ENCODE peak calls at places on chromosomes 3 and 15, in eight cellular contexts. K is left ventricle myocardium inferior, P is aorta, D is tibial nerve, U is Caco-2, E is cardiac muscle cell, W is heart right ventricle, N is GM23248. I is an unnamed sample. For H3K4me1, the result is how much of the 10 kb centered on the place peaks cover.

GRCh38 chr3:125110016-125110875 is 54.4 kb upstream of the HEG1 start:
- DNase-seq in K (no peak), P (no peak), D (no peak), U (no peak), E (no peak), W (no peak), N (peak), I (no peak)

GRCh38 chr15:94027571-94027970 is 203.8 kb upstream of the MCTP2 start:
- DNase-seq in K (no peak), P (no peak), D (no peak), U (no peak), E (no peak), W (no peak), N (no peak), I (no peak)

GRCh38 chr3:187310954-187311470 is 19.5 kb upstream of the MASP1 start:
- DNase-seq in K (no peak), P (no peak), D (no peak), U (no peak), E (no peak), W (no peak), N (peak), I (no peak)

GRCh38 chr3:67853520-67853919 is 199.1 kb upstream of the SUCLG2 start:
- DNase-seq in K (no peak), P (no peak), D (no peak), U (no peak), E (no peak), W (no peak), N (no peak), I (no peak)

GRCh38 chr3:189563841-189564563 is 67.2 kb upstream of the TP63 start:
- DNase-seq in K (no peak), P (no peak), D (no peak), U (no peak), E (no peak), W (no peak), N (peak), I (no peak)

GRCh38 chr3:122112754-122113153 is 57.6 kb downstream of the CD86 start:
- DNase-seq in K (no peak), P (no peak), D (no peak), U (no peak), E (no peak), W (no peak), N (no peak), I (no peak)

GRCh38 chr15:45747426-45747825 is 112.6 kb downstream of the SQOR start:
- DNase-seq in K (no peak), P (no peak), D (no peak), U (no peak), E (no peak), W (no peak), N (no peak), I (no peak)

GRCh38 chr15:59491062-59491461 is 53.1 kb downstream of the FAM81A start:
- DNase-seq in K (no peak), P (no peak), D (no peak), U (no peak), E (peak), W (no peak), N (no peak), I (no peak)

GRCh38 chr15:52050416-52050815 is 31.4 kb downstream of the MAPK6 start:
- DNase-seq in K (no peak), P (no peak), D (no peak), U (no peak), E (no peak), W (no peak), N (peak), I (no peak)

GRCh38 chr15:32840481-32841245 is 122.9 kb downstream of the GREM1 start:
- DNase-seq in K (no peak), P (no peak), D (no peak), U (no peak), E (no peak), W (no peak), N (peak), I (no peak)

GRCh38 chr15:25799906-25800700 is 63.0 kb downstream of the ATP10A start:
- DNase-seq in K (no peak), P (peak), D (no peak), U (no peak), E (no peak), W (no peak), N (no peak), I (peak)

GRCh38 chr3:56787784-56788256 is 13.9 kb downstream of the ARHGEF3 start:
- DNase-seq in K (no peak), P (no peak), D (no peak), U (no peak), E (no peak), W (no peak), N (no peak), I (no peak)

GRCh38 chr3:43774799-43775198 is 84.1 kb downstream of the ABHD5 start:
- DNase-seq in K (no peak), P (no peak), D (no peak), U (no peak), E (no peak), W (no peak), N (no peak), I (no peak)

GRCh38 chr3:43286886-43287301 is 554 bp downstream of the SNRK start:
- DNase-seq in K (no peak), P (no peak), D (no peak), U (no peak), E (peak), W (no peak), N (peak), I (no peak)

GRCh38 chr3:182393830-182394367 is 399.4 kb upstream of the ATP11B start:
- DNase-seq in K (no peak), P (no peak), D (no peak), U (no peak), E (no peak), W (no peak), N (no peak), I (no peak)

GRCh38 chr3:143084856-143085731 is 34.5 kb upstream of the CHST2 start:
- DNase-seq in K (no peak), P (no peak), D (no peak), U (no peak), E (no peak), W (no peak), N (peak), I (peak)

GRCh38 chr3:98012974-98013373 is 22.1 kb downstream of the GABRR3 start:
- DNase-seq in K (no peak), P (no peak), D (no peak), U (no peak), E (no peak), W (no peak), N (peak), I (no peak)

DNA sequence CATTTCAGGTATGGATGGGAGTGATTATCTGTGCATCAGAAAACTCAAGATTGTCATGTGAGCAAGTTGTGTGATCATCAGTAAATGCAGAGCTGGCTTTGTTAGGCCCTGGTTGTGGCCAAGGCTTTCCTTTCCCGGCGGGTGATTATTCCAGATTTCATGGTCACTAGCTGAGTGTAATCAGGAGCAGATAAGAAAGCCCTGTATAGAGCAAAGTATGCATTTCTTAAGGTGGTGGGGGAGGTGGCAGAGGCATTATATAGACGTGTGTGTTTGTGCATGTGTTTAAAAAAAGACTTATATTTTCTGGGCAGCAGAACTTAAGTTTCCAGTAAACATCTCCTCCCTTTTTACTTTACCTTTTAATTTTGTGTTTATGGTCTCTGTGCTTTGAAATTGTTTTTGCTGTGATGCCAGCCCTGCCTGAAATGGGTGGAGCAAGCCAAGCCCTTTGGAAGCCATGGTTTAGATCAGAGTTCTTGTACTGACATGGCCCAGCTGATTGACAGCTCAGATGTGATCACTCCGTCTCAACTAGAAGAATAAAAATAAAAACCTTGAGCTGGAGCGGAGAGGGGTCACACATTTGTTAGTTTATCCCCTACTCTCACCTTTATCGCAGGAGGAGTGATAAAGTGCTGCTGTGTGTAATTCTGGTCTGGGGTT is 22.2 kb downstream of the SMAD3 start:
- DNase-seq in K (no peak), P (peak), D (no peak), U (no peak), E (no peak), W (no peak), N (no peak), I (no peak)
- H3K4me1 ChIP-seq in K (half or more), P (under half), D (half or more), U (under half), E (half or more), W (half or more), N (half or more), I (under half)

GRCh38 chr3:17133637-17134545 is 249.1 kb downstream of the PLCL2 start:
- DNase-seq in K (no peak), P (no peak), D (peak), U (no peak), E (no peak), W (no peak), N (no peak), I (no peak)
- H3K4me1 ChIP-seq in K (under half), P (under half), D (under half), U (under half), E (under half), W (under half), N (under half), I (under half)

DNA sequence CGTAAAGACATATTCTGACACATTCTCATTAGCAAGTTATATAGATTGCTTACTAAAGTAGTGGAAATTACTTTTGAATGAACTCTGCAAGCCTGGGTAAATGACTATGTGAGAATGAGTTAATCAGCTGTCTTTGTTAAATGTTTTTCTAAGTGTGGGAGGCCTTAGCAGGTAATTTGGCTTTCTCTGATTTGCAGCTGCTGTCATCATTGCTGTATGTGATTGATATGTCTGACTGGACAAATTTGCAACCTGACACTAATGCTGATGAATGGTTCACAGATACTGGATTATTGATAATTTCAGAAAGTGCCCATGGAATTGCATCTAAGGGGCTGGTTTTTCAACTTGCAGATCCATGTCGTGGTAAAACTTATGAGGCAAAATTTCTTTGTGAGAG is 372.2 kb upstream of the SGO1 start:
- DNase-seq in K (no peak), P (no peak), D (no peak), U (no peak), E (no peak), W (no peak), N (no peak), I (no peak)
- H3K4me1 ChIP-seq in K (under half), P (under half), D (under half), U (under half), E (under half), W (under half), N (under half), I (under half)

GRCh38 chr3:104547040-104547439 is 819.7 kb upstream of the ALCAM start:
- DNase-seq in K (no peak), P (no peak), D (no peak), U (no peak), E (no peak), W (no peak), N (no peak), I (no peak)

GRCh38 chr3:104549099-104549714 is 817.5 kb upstream of the ALCAM start:
- DNase-seq in K (no peak), P (no peak), D (no peak), U (no peak), E (no peak), W (no peak), N (no peak), I (no peak)

GRCh38 chr3:104548401-104548800 is 818.3 kb upstream of the ALCAM start:
- DNase-seq in K (no peak), P (no peak), D (no peak), U (no peak), E (no peak), W (no peak), N (no peak), I (no peak)

DNA sequence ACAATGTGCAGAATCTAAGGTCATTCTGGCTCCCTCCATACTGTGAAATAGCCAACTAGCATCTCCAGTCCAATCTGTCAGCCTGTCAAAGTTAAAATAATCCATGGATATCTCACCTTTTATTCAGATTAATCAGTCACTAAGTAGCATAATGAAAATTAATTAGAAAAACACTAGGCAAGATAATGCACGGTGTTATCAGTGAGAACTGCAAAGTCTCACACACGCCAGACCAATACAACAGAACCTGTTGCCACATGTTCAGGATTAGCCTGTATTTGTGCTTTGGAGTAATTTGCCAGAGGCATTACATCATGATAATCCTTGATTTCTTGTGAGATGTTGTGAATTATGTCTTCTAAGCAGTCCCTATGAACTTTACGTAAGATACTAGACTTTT is 820.4 kb upstream of the ALCAM start:
- DNase-seq in K (no peak), P (no peak), D (no peak), U (no peak), E (no peak), W (no peak), N (no peak), I (no peak)
- H3K4me1 ChIP-seq in K (under half), P (under half), D (under half), U (under half), E (under half), W (under half), N (under half), I (under half)

GRCh38 chr3:9747267-9747666 is 2.5 kb upstream of the OGG1 start:
- DNase-seq in K (no peak), P (no peak), D (no peak), U (no peak), E (no peak), W (no peak), N (peak), I (no peak)

GRCh38 chr3:9744162-9744561 is 5.6 kb upstream of the OGG1 start:
- DNase-seq in K (no peak), P (no peak), D (no peak), U (no peak), E (no peak), W (no peak), N (no peak), I (no peak)

GRCh38 chr3:9743548-9743947 is 6.2 kb upstream of the OGG1 start:
- DNase-seq in K (no peak), P (no peak), D (no peak), U (no peak), E (no peak), W (no peak), N (no peak), I (no peak)

GRCh38 chr3:9745521-9745920 is 4.2 kb upstream of the OGG1 start:
- DNase-seq in K (no peak), P (no peak), D (no peak), U (no peak), E (no peak), W (no peak), N (no peak), I (no peak)

GRCh38 chr3:9746330-9746729 is 3.4 kb upstream of the OGG1 start:
- DNase-seq in K (no peak), P (no peak), D (no peak), U (no peak), E (no peak), W (no peak), N (peak), I (no peak)
- H3K4me1 ChIP-seq in K (under half), P (under half), D (under half), U (under half), E (under half), W (under half), N (under half), I (under half)

GRCh38 chr3:9408061-9408460 is 10.6 kb downstream of the SETD5 start:
- DNase-seq in K (no peak), P (no peak), D (no peak), U (no peak), E (no peak), W (no peak), N (no peak), I (no peak)

GRCh38 chr3:9409981-9410849 is 12.8 kb downstream of the SETD5 start:
- DNase-seq in K (no peak), P (no peak), D (no peak), U (no peak), E (no peak), W (no peak), N (no peak), I (no peak)

GRCh38 chr3:9412293-9412692 is 14.9 kb downstream of the SETD5 start:
- DNase-seq in K (no peak), P (no peak), D (no peak), U (no peak), E (no peak), W (no peak), N (no peak), I (no peak)

GRCh38 chr3:9408546-9408945 is 11.1 kb downstream of the SETD5 start:
- DNase-seq in K (no peak), P (no peak), D (no peak), U (no peak), E (no peak), W (no peak), N (no peak), I (no peak)

GRCh38 chr3:9411302-9411701 is 13.9 kb downstream of the SETD5 start:
- DNase-seq in K (no peak), P (no peak), D (no peak), U (no peak), E (no peak), W (no peak), N (no peak), I (no peak)
- H3K4me1 ChIP-seq in K (half or more), P (under half), D (under half), U (under half), E (under half), W (half or more), N (under half), I (under half)

GRCh38 chr15:42273099-42273899 is at the start of the genes GANC and TMEM87A:
- DNase-seq in K (peak), P (peak), D (peak), U (peak), E (peak), W (peak), N (peak), I (peak)
- H3K4me1 ChIP-seq in K (half or more), P (under half), D (under half), U (under half), E (under half), W (under half), N (under half), I (under half)

DNA sequence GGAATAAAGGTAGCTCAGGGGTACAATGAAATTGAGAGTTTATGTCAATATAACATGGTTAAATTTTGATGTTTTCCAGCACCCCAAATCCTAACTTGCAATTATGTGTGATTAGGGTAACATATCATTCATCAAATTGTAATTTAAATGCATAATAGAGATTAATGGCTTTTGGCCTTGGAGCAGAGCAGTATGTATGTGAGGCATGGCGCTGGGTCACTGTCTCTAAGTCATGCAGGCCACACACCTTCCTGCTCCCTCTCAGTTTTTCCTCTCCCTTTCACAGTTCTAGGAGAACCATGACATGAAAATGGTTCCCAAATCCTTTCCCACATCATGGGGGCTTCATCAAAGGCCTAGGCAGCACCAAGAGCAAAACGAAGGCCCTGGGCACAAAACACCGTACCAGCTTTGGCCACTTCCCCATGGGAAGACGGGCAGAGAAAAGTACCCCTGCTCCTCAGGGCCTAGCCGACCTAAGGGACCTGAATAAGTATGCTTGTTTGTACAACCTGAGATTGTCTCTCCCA is 3.9 kb upstream of the SRP14 start:
- DNase-seq in K (no peak), P (no peak), D (no peak), U (no peak), E (no peak), W (no peak), N (no peak), I (no peak)
- H3K4me1 ChIP-seq in K (half or more), P (under half), D (under half), U (under half), E (under half), W (under half), N (under half), I (under half)

GRCh38 chr3:113660458-113660857 is 36.0 kb downstream of the USF3 start:
- DNase-seq in K (no peak), P (no peak), D (no peak), U (no peak), E (no peak), W (no peak), N (no peak), I (no peak)
- H3K4me1 ChIP-seq in K (under half), P (under half), D (under half), U (under half), E (under half), W (under half), N (under half), I (under half)

I was measured in kidney.